ENCODE peak calls at places on chromosome 22, in seven cellular contexts. Q, I, R, A, P, D and C are unnamed samples.
A peak's percentile ranks its signal among the peaks of the same experiment; 100 is the strongest.

GRCh38 chr22:24994070-24994763 is 41.7 kb downstream of the KIAA1671 start:
- DNase-seq in Q (no peak), I (peak; percentile 97), R (peak; percentile 89), A (peak; percentile 68), P (peak; percentile 70), D (peak; percentile 88), C (peak; percentile 31)

GRCh38 chr22:37178350-37179125 is 9.5 kb downstream of the C1QTNF6 start:
- DNase-seq in Q (no peak), I (no peak), R (peak; percentile 81), A (peak; percentile 33), P (no peak), D (no peak), C (peak; percentile 85)

GRCh38 chr22:27213766-27214581 is 556.6 kb downstream of the MIAT start:
- DNase-seq in Q (peak; percentile 55), I (no peak), R (peak; percentile 34), A (peak; percentile 68), P (no peak), D (no peak), C (no peak)

GRCh38 chr22:29194269-29194668 is 11.4 kb upstream of the EMID1 start:
- DNase-seq in Q (no peak), I (no peak), R (no peak), A (no peak), P (peak; percentile 10), D (no peak), C (no peak)

GRCh38 chr22:49186756-49187155 is 640.9 kb downstream of the BRD1 start:
- DNase-seq in Q (no peak), I (no peak), R (no peak), A (no peak), P (no peak), D (no peak), C (no peak)

GRCh38 chr22:45867118-45867905 is 109.7 kb downstream of the WNT7B start:
- DNase-seq in Q (no peak), I (no peak), R (peak; percentile 16), A (no peak), P (no peak), D (peak; percentile 83), C (peak; percentile 83)

GRCh38 chr22:19019029-19019678 is 83.1 kb upstream of the PRODH start:
- DNase-seq in Q (no peak), I (no peak), R (no peak), A (no peak), P (no peak), D (no peak), C (no peak)

GRCh38 chr22:37996079-37996478 is 11.7 kb upstream of the SOX10 start:
- DNase-seq in Q (no peak), I (no peak), R (no peak), A (no peak), P (no peak), D (peak; percentile 68), C (no peak)

GRCh38 chr22:37401861-37402506 is 25.3 kb downstream of the ELFN2 start:
- DNase-seq in Q (no peak), I (no peak), R (no peak), A (no peak), P (no peak), D (no peak), C (no peak)

GRCh38 chr22:25420925-25421904 is 143.3 kb upstream of the GRK3 start:
- DNase-seq in Q (no peak), I (no peak), R (no peak), A (no peak), P (no peak), D (peak; percentile 84), C (peak; percentile 69)

GRCh38 chr22:42086051-42086450 is 4.5 kb downstream of the NDUFA6 start:
- DNase-seq in Q (no peak), I (no peak), R (no peak), A (no peak), P (no peak), D (no peak), C (no peak)

GRCh38 chr22:43325176-43325575 is 18.0 kb downstream of the SCUBE1 start:
- DNase-seq in Q (no peak), I (no peak), R (no peak), A (no peak), P (no peak), D (no peak), C (no peak)

GRCh38 chr22:35306350-35306967 is 6.8 kb downstream of the TOM1 start:
- DNase-seq in Q (no peak), I (no peak), R (no peak), A (no peak), P (no peak), D (no peak), C (peak; percentile 77)

GRCh38 chr22:27185099-27185709 is 527.8 kb downstream of the MIAT start:
- DNase-seq in Q (no peak), I (no peak), R (no peak), A (no peak), P (no peak), D (no peak), C (no peak)

DNA sequence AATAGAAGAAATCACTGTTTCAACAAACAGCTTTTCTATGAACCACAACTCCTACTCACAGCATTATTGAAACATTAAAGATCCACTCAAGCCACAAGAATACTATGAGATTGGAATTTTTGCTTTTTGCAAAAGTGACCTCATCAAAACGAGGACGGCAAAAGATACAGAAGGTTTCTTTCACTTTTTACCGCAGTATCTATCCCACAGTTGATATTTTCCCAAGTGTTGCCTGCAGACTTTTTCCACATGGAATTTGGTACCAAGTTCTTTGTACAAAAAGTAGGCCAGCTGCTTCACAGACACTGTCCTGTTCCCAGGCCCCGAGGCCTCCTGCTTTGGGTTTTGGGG is 204.0 kb downstream of the TBC1D22A start:
- DNase-seq in Q (peak; percentile 8), I (no peak), R (no peak), A (peak; percentile 10), P (no peak), D (no peak), C (no peak)
- H3K27ac ChIP-seq in Q (no peak overlapping the region), I (no peak overlapping the region), R (no peak overlapping the region), A (no peak overlapping the region), P (no peak overlapping the region), D (no peak overlapping the region), C (no peak overlapping the region)

GRCh38 chr22:30206964-30207363 is 39.6 kb downstream of the LIF start:
- DNase-seq in Q (peak; percentile 99), I (peak; percentile 99), R (no peak), A (peak; percentile 99), P (peak; percentile 97), D (peak; percentile 86), C (peak; percentile 76)
- H3K9ac ChIP-seq in Q (peak overlapping the region; percentile 73), I (peak overlapping the region; percentile 68), R (no peak overlapping the region), A (peak overlapping the region; percentile 71), P (peak overlapping the region; percentile 97), D (no peak overlapping the region), C (no peak overlapping the region)

GRCh38 chr22:20586403-20586745 is 79.0 kb downstream of the MED15 start:
- DNase-seq in Q (no peak), I (no peak), R (no peak), A (no peak), P (no peak), D (no peak), C (no peak)

GRCh38 chr22:20588843-20589581 is 81.6 kb downstream of the MED15 start:
- DNase-seq in Q (no peak), I (no peak), R (no peak), A (no peak), P (no peak), D (no peak), C (no peak)

GRCh38 chr22:20587206-20587958 is 80.0 kb downstream of the MED15 start:
- DNase-seq in Q (no peak), I (no peak), R (no peak), A (no peak), P (no peak), D (no peak), C (no peak)

GRCh38 chr22:20589614-20590476 is 82.4 kb downstream of the MED15 start:
- DNase-seq in Q (no peak), I (no peak), R (no peak), A (no peak), P (no peak), D (no peak), C (no peak)

DNA sequence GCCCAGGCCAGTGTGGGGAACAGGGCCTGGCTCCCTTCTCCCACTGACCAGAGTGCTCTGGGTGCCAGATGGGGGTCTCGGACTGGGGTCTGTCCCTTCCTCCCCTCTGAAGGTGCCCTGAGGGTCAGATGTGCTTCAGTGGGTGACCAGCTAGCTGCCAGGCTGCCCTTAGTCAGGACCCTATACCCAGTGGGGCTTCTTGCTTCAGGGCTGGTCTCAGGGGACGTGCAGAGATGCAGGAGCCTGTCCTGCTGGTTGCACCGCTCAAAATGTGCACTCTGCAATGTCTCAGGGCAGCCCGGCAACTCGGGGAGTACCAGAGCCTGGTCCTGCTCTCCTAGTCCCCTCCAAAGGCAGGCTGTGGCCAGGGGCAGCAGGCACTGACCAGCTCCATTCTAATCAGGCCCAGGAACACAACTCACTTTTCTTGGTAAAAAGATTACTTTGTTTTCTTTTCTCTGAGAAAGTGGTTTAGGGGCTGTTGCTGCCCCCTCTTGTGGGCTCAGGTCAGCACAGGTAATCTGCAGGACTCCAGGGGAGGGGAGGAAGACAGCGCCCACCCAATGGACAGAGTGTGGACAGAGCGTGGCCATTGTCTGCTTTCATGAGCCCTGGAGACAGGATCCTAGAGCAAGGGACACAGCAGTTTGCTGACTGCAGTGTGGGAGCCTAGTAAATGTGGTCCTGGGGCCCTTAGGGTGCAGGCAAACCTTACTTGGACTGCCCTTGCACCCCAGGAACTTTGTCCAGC is 80.9 kb downstream of the MED15 start:
- DNase-seq in Q (no peak), I (no peak), R (no peak), A (no peak), P (no peak), D (no peak), C (no peak)
- TF ChIP-seq CTCF in Q (no peak), I (no peak), R (no peak), A (no peak), P (no peak), D (peak; percentile 42), C (peak; percentile 11)

DNA sequence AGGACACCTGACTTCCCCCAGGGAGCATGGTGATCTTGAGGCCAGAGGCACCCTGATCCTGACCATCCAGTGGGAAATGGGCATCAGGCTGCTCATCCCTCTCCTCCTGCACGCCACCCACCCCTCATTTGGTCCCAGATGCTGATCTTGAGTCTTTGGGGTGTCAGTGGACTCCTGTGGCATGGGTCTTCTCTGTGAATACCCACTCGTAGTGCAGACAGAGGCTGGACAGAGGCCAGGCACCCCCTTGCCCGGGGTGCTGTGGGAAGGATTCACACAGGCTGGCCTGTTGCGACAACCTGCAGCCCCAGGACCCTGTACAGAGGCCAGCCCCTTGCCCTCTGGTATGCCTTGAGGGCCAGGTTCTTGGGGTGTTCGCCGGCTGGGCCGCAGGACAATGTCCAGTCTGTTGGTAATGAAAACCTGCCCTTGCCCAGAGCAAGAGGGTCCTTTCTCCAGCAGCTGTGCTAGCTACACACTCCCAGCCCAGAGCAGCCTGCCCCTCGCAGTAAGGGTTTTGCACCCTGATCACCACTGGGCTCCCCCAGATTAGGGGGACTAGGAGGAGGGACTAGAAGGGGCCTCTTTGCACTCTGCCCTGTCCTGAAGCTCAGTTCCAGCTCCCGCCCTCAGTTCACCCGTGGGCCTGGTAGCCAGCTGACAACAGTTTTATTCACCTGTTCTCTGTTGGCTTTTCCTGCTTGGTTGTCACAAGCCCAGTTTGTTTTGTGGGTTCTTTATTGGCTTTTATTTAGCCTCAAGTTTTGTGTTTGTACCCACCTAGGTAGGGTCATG is 76.0 kb downstream of the BCR start:
- DNase-seq in Q (no peak), I (no peak), R (no peak), A (no peak), P (no peak), D (no peak), C (no peak)
- H3K27ac ChIP-seq in Q (no peak overlapping the region), I (no peak overlapping the region), R (peak overlapping the region; percentile 60), A (no peak overlapping the region), P (no peak overlapping the region), D (no peak overlapping the region), C (no peak overlapping the region)

GRCh38 chr22:39233736-39234120 is 11.1 kb downstream of the PDGFB start:
- DNase-seq in Q (no peak), I (no peak), R (no peak), A (no peak), P (no peak), D (no peak), C (peak; percentile 60)
- H3K9ac ChIP-seq in Q (no peak overlapping the region), I (no peak overlapping the region), R (no peak overlapping the region), A (no peak overlapping the region), P (no peak overlapping the region), D (no peak overlapping the region), C (no peak overlapping the region)

GRCh38 chr22:50525991-50526848 is 822 bp upstream of the SCO2 start:
- DNase-seq in Q (peak; percentile 64), I (peak; percentile 74), R (peak; percentile 86), A (peak; percentile 69), P (peak; percentile 54), D (peak; percentile 88), C (peak; percentile 87)
- TF ChIP-seq CTCF in Q (peak; percentile 64), I (no peak), R (peak; percentile 44), A (peak; percentile 15), P (peak; percentile 52), D (peak; percentile 71), C (peak; percentile 54)